ENCODE peak calls at places on chromosomes 12 and 14, in ten cellular contexts. C is GM19239; D is renal cortical epithelial cell; Y is iPS-NIHi11; O is PC-3; V is NAMALWA; P is NCI-H2227 treated with DMSO at 0.1 percent for 48 hours; X is activated T-helper 1 cell treated with Interleukin-2 at 50 U/mL for 16 hours; N is activated CD4-positive, alpha-beta T cell treated with anti-CD3 and anti-CD28 coated beads, Interleukin-2, amount 50 U/mL, for 48 hours; W is progenitor cell of endocrine pancreas. E is an unnamed sample.

GRCh38 chr12:52010692-52011601 is 4.2 kb downstream of the TAMALIN start:
- DNase-seq in C (no peak), D (no peak), Y (no peak), O (no peak), V (no peak), P (peak; percentile 45), X (no peak), N (no peak), W (no peak), E (no peak)

GRCh38 chr12:77751939-77752338 is 78.8 kb upstream of the NAV3 start:
- DNase-seq in C (no peak), D (no peak), Y (no peak), O (peak; percentile 82), V (no peak), P (no peak), X (no peak), N (no peak), W (no peak), E (no peak)

GRCh38 chr12:50059440-50060119 is 2.2 kb downstream of the ASIC1 start:
- DNase-seq in C (no peak), D (no peak), Y (no peak), O (no peak), V (no peak), P (no peak), X (peak; percentile 20), N (peak; percentile 57), W (no peak), E (peak; percentile 30)

GRCh38 chr14:26984318-26985177 is 386.7 kb upstream of the NOVA1 start:
- DNase-seq in C (no peak), D (peak; percentile 68), Y (peak; percentile 30), O (peak; percentile 78), V (peak; percentile 64), P (peak; percentile 69), X (no peak), N (peak; percentile 16), W (peak; percentile 38), E (peak; percentile 33)

GRCh38 chr12:3685813-3686212 is 67.1 kb downstream of the CRACR2A start:
- DNase-seq in C (no peak), D (no peak), Y (no peak), O (no peak), V (no peak), P (no peak), X (no peak), N (no peak), W (no peak), E (no peak)

GRCh38 chr12:105738036-105738435 is 400.7 kb downstream of the NUAK1 start:
- DNase-seq in C (no peak), D (no peak), Y (no peak), O (no peak), V (no peak), P (no peak), X (no peak), N (no peak), W (no peak), E (no peak)

GRCh38 chr12:60995256-60995825 is 1264.9 kb upstream of the USP15 start:
- DNase-seq in C (no peak), D (no peak), Y (no peak), O (no peak), V (no peak), P (no peak), X (no peak), N (no peak), W (no peak), E (no peak)

GRCh38 chr14:29643415-29644206 is 284.0 kb downstream of the PRKD1 start:
- DNase-seq in C (no peak), D (peak; percentile 75), Y (no peak), O (no peak), V (no peak), P (no peak), X (no peak), N (no peak), W (no peak), E (no peak)

GRCh38 chr12:51270067-51270846 is at the start of gene SMAGP:
- DNase-seq in C (peak; percentile 80), D (no peak), Y (peak; percentile 89), O (peak; percentile 86), V (no peak), P (no peak), X (peak; percentile 27), N (peak; percentile 55), W (peak; percentile 88), E (peak; percentile 78)

GRCh38 chr12:6273209-6273928 is 37.1 kb upstream of the PLEKHG6 start:
- DNase-seq in C (no peak), D (no peak), Y (no peak), O (no peak), V (no peak), P (no peak), X (no peak), N (no peak), W (no peak), E (no peak)

GRCh38 chr12:7503686-7504085 is at the start of gene CD163:
- DNase-seq in C (no peak), D (no peak), Y (no peak), O (no peak), V (no peak), P (no peak), X (no peak), N (no peak), W (no peak), E (no peak)

GRCh38 chr12:14239935-14240872 is 125.3 kb upstream of the ATF7IP start:
- DNase-seq in C (no peak), D (peak; percentile 28), Y (peak; percentile 65), O (peak; percentile 79), V (peak; percentile 48), P (no peak), X (peak; percentile 4), N (no peak), W (no peak), E (peak; percentile 76)

GRCh38 chr12:130838951-130839769 is at the start of gene STX2:
- DNase-seq in C (peak; percentile 94), D (peak; percentile 66), Y (peak; percentile 95), O (peak; percentile 90), V (peak; percentile 85), P (peak; percentile 97), X (peak; percentile 91), N (peak; percentile 86), W (peak; percentile 83), E (peak; percentile 85)

GRCh38 chr14:23141706-23142467 is 22.8 kb upstream of the CEBPE start:
- DNase-seq in C (no peak), D (peak; percentile 85), Y (no peak), O (peak; percentile 38), V (no peak), P (no peak), X (no peak), N (no peak), W (no peak), E (no peak)

GRCh38 chr14:24232645-24233537 is at the start of gene GMPR2:
- DNase-seq in C (no peak), D (no peak), Y (peak; percentile 73), O (no peak), V (no peak), P (peak; percentile 93), X (no peak), N (no peak), W (no peak), E (peak; percentile 43)